ENCODE peak calls at places on chromosome 6, in four cellular contexts. L, X, A and D are unnamed samples.

GRCh38 chr6:168895102-168895812 is 358.4 kb downstream of the THBS2 start:
- DNase-seq in L (peak), X (peak), A (peak), D (peak)

GRCh38 chr6:20933057-20933792 is 399.0 kb downstream of the CDKAL1 start:
- DNase-seq in L (peak), X (no peak), A (no peak), D (no peak)

GRCh38 chr6:6690144-6690483 is 101.6 kb downstream of the LY86 start:
- DNase-seq in L (no peak), X (no peak), A (no peak), D (no peak)

GRCh38 chr6:22966711-22967110 is 397.3 kb downstream of the HDGFL1 start:
- DNase-seq in L (no peak), X (no peak), A (no peak), D (no peak)

GRCh38 chr6:104623052-104623690 is 236.5 kb downstream of the HACE1 start:
- DNase-seq in L (peak), X (peak), A (no peak), D (peak)

GRCh38 chr6:4384638-4385036 is 249.3 kb upstream of the ECI2 start:
- DNase-seq in L (no peak), X (no peak), A (no peak), D (no peak)

GRCh38 chr6:30060634-30060981 is 457 bp upstream of the POLR1H start:
- DNase-seq in L (no peak), X (peak), A (no peak), D (no peak)

GRCh38 chr6:158340252-158340651 is 28.0 kb downstream of the TULP4 start:
- DNase-seq in L (no peak), X (no peak), A (no peak), D (no peak)

GRCh38 chr6:92408350-92408749 is 1011.0 kb downstream of the EPHA7 start:
- DNase-seq in L (no peak), X (no peak), A (no peak), D (no peak)

GRCh38 chr6:134853111-134854055 is 96.5 kb downstream of the ALDH8A1 start:
- DNase-seq in L (peak), X (no peak), A (no peak), D (no peak)

GRCh38 chr6:125095501-125096301 is 57.9 kb upstream of the TPD52L1 start:
- DNase-seq in L (no peak), X (no peak), A (no peak), D (peak)

GRCh38 chr6:46704562-46704961 is 16.9 kb downstream of the TDRD6 start:
- DNase-seq in L (peak), X (no peak), A (no peak), D (peak)

GRCh38 chr6:107132330-107132954 is 17.1 kb upstream of the BEND3 start:
- DNase-seq in L (peak), X (no peak), A (no peak), D (peak)
- TF ChIP-seq CTCF in L (peak), X (peak), A (peak), D (peak)

GRCh38 chr6:26270903-26271639 is 93.9 kb upstream of the BTN3A2 start:
- DNase-seq in L (no peak), X (peak), A (peak), D (peak)

GRCh38 chr6:26271640-26272090 is 93.3 kb upstream of the BTN3A2 start:
- DNase-seq in L (no peak), X (no peak), A (no peak), D (no peak)

GRCh38 chr6:26268659-26269402 is 96.2 kb upstream of the BTN3A2 start:
- DNase-seq in L (peak), X (peak), A (no peak), D (peak)

GRCh38 chr6:26269406-26270120 is 95.4 kb upstream of the BTN3A2 start:
- DNase-seq in L (no peak), X (no peak), A (no peak), D (peak)

GRCh38 chr6:26270121-26270861 is 94.7 kb upstream of the BTN3A2 start:
- DNase-seq in L (no peak), X (no peak), A (no peak), D (peak)
- TF ChIP-seq CTCF in L (no peak), X (no peak), A (no peak), D (no peak)

DNA sequence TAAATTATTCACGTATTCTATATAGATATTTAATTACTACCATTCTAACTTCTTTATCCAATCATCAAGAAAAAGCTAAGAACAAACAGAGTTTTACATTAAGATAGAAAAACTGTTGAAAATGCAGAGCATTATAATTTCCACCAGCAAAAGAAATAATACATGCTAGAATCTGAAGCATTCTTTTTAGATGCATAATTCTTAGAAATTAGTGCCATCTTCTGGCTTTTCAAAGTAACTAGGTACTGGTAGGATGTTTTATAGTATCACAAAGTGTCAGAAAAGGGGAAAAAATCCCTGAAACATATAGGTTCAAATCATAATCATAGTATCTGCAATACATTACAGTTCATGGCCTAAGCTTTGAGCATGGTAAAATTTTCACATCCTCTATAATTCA is 178.9 kb downstream of the PHF3 start:
- DNase-seq in L (peak), X (no peak), A (no peak), D (no peak)
- TF ChIP-seq CTCF in L (peak), X (no peak), A (no peak), D (no peak)

DNA sequence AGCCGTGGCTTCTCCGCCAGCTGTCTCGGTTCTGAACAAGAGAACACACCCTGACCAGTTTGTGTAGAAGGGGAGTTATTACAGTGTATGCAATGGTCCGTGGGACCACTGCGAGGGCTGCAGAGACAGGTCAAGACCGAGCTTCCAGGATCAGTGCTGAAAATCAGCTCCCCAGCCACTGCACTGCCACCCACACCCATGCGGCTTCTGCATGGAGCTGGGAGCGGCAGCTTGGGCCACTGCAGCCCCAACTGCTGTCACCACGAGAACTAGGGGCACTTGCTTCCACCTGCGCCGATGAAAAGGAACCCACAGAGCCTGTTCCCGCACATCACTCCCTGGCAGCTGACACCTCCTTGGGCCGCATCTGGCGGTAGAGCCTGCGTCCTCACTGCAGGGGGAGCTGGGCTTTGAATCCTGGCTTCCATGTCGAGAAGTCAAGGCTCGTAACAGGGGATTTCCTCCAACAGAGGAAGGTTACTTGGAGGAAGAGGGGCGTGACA is 56.2 kb downstream of the TMEM242 start:
- DNase-seq in L (no peak), X (peak), A (no peak), D (no peak)
- TF ChIP-seq CTCF in L (no peak), X (no peak), A (no peak), D (no peak)

DNA sequence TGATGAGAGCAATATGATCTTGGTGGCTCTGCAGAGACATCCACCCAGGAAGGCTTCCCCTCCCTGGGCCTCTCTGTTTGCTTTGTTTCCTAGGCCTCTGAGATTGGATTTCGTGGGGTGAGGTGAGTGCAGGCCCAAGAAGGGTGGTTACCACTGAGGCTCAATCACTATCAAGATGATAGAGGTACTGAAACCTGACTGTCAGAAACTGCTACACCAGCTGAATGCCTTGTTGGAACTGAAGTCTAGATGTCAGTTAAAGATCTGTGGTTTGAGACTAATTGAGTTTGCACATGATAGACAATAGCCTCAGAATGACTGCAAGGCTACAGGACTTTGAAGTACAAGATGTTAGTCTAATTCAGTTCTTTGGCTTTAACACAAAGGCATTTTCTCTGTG is 15.2 kb downstream of the VNN1 start:
- DNase-seq in L (no peak), X (no peak), A (no peak), D (no peak)
- TF ChIP-seq CTCF in L (no peak), X (no peak), A (no peak), D (no peak)

GRCh38 chr6:131949909-131950766 is 1.0 kb downstream of the CCN2 start:
- DNase-seq in L (peak), X (peak), A (peak), D (peak)
- TF ChIP-seq CTCF in L (peak), X (peak), A (peak), D (peak)

DNA sequence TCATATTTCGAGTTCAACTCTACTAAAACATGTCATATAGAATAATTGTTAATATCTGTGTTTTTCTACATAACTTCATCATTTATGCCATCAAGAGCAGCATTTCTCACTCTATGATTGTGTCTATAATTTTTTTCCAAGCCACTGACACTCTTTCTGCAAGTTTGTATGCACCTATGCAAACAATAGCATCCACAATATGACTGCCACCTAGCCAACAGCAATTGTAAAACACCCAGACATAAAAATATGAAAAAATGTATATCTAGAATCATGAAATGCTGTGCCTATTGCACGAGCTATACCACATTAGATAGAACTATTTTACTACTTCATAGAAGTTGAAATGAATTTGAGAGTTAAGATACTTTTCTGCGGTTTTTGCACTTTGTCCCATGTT is 286.5 kb upstream of the MARCKS start:
- DNase-seq in L (no peak), X (no peak), A (no peak), D (no peak)
- TF ChIP-seq CTCF in L (peak), X (no peak), A (no peak), D (peak)

GRCh38 chr6:166463363-166464067 is 80.8 kb upstream of the MPC1 start:
- DNase-seq in L (no peak), X (no peak), A (peak), D (no peak)

GRCh38 chr6:166460473-166461437 is 78.0 kb upstream of the MPC1 start:
- DNase-seq in L (no peak), X (no peak), A (no peak), D (peak)

GRCh38 chr6:166464068-166464410 is 81.3 kb upstream of the MPC1 start:
- DNase-seq in L (no peak), X (no peak), A (peak), D (no peak)

GRCh38 chr6:166461821-166462460 is 79.2 kb upstream of the MPC1 start:
- DNase-seq in L (no peak), X (no peak), A (no peak), D (no peak)

GRCh38 chr6:166462461-166463135 is 79.9 kb upstream of the MPC1 start:
- DNase-seq in L (no peak), X (no peak), A (peak), D (no peak)
- TF ChIP-seq CTCF in L (no peak), X (no peak), A (no peak), D (no peak)

GRCh38 chr6:42984924-42985475 is 630 bp downstream of the PPP2R5D start:
- DNase-seq in L (peak), X (no peak), A (no peak), D (no peak)

GRCh38 chr6:42989923-42990322 is 5.6 kb downstream of the PPP2R5D start:
- DNase-seq in L (no peak), X (no peak), A (no peak), D (no peak)

GRCh38 chr6:42988486-42989020 is 4.2 kb downstream of the PPP2R5D start:
- DNase-seq in L (peak), X (no peak), A (no peak), D (peak)

GRCh38 chr6:42984001-42984923 is at the start of gene PPP2R5D:
- DNase-seq in L (peak), X (peak), A (peak), D (peak)

DNA sequence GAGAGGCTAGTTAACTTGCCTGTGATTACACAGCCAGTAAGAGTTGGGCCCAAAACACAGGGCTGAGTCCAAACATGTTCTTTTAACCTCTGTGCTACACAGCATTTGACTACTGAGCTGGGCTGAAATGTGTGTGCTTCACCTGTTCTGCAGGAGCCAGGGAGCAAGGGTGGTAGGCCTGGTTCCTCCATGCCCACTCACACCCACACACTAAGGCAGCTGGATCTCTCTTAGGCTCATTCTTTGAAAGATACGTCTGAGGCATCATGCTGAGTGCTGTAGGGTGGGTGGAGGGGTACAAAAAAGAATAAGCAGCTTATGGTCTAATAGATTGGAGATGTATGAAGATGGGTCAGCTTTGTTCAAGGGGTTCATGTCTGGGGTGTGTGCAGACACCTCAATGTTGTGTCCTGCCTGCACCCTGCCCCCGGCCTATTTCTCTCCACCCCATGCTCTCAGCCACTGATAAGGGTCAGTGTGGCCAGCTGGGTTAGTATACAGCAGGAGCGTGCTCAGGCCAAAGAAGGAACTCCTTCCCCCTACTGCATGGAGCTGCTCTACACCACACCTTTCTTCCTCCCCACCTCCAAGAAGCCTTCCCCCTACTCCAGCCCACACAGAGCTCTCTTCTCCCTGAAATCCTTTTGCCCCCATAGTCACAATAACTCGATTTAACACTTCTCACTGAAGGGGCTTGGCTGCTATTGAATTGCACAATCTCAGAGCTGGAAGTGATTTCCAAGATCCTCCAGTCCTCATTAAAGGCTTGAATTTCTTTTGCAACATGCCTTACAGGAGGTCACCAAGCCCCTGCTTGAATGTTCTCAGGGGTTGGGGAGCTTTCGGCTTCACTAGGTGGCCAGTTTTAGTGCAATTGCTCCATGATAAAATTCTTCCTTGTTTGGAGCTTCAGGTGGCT is 3.4 kb downstream of the PPP2R5D start:
- DNase-seq in L (no peak), X (no peak), A (no peak), D (no peak)
- TF ChIP-seq CTCF in L (no peak), X (no peak), A (no peak), D (no peak)

GRCh38 chr6:10412948-10413849 is 1.7 kb downstream of the TFAP2A start:
- DNase-seq in L (peak), X (peak), A (no peak), D (peak)
- TF ChIP-seq CTCF in L (peak), X (no peak), A (no peak), D (no peak)